ENCODE peak calls at places on chromosomes 2 and 18, in five cellular contexts. R, J, U, Y and W are unnamed samples.

GRCh38 chr2:217340899-217341298 is 481.0 kb upstream of the TNP1 start:
- DNase-seq in Y (no peak), R (no peak), J (no peak), U (no peak), W (no peak)

GRCh38 chr2:219969508-219969907 is 342.1 kb downstream of the SLC4A3 start:
- DNase-seq in J (no peak), Y (no peak), R (no peak), U (no peak), W (peak)

GRCh38 chr2:36433311-36434217 is 78.0 kb downstream of the CRIM1 start:
- DNase-seq in J (no peak), Y (peak), U (no peak), R (no peak), W (no peak)

GRCh38 chr2:223297788-223298187 is 245.8 kb downstream of the KCNE4 start:
- DNase-seq in R (no peak), J (no peak), U (no peak), Y (no peak), W (no peak)

GRCh38 chr18:63994783-63995399 is 25.0 kb downstream of the SERPINB8 start:
- DNase-seq in R (peak), U (peak), J (peak), Y (peak), W (peak)

GRCh38 chr2:153971250-153971649 is 99.5 kb downstream of the GALNT13 start:
- DNase-seq in R (no peak), J (no peak), Y (no peak), U (no peak), W (no peak)

GRCh38 chr18:79772865-79773696 is 24.7 kb upstream of the KCNG2 start:
- DNase-seq in R (no peak), J (no peak), Y (no peak), U (peak), W (no peak)

GRCh38 chr2:85259101-85259590 is 68.6 kb downstream of the TGOLN2 start:
- DNase-seq in Y (no peak), U (no peak), J (no peak), R (no peak), W (no peak)

GRCh38 chr2:166090346-166090745 is 37.5 kb downstream of the SCN1A start:
- DNase-seq in U (no peak), Y (peak), J (no peak), R (no peak), W (no peak)

GRCh38 chr2:153079315-153079714 is 360.9 kb downstream of the ARL6IP6 start:
- DNase-seq in U (no peak), R (no peak), Y (no peak), J (no peak), W (no peak)

GRCh38 chr2:96534701-96535181 is 1.8 kb upstream of the ARID5A start:
- DNase-seq in R (no peak), Y (no peak), J (no peak), U (no peak), W (no peak)

GRCh38 chr2:196239622-196240587 is 68.5 kb upstream of the STK17B start:
- DNase-seq in Y (no peak), U (no peak), J (peak), R (peak), W (no peak)

GRCh38 chr2:29530281-29530680 is 391.1 kb downstream of the ALK start:
- DNase-seq in R (no peak), Y (no peak), J (no peak), U (no peak), W (no peak)

GRCh38 chr18:54742120-54742519 is 86.2 kb upstream of the RAB27B start:
- DNase-seq in Y (no peak), J (no peak), U (no peak), R (no peak), W (no peak)

GRCh38 chr2:241857572-241858121 is 1.0 kb downstream of the PDCD1 start:
- DNase-seq in U (no peak), J (no peak), Y (no peak), R (no peak), W (no peak)

GRCh38 chr2:30629866-30630265 is 177.4 kb downstream of the CAPN13 start:
- DNase-seq in J (no peak), R (no peak), U (no peak), Y (no peak), W (peak)

GRCh38 chr18:75548353-75548752 is 120.8 kb upstream of the SMIM21 start:
- DNase-seq in U (no peak), J (no peak), Y (no peak), R (no peak), W (no peak)

GRCh38 chr2:7037340-7038333 is 120.4 kb downstream of the RNF144A start:
- DNase-seq in U (peak), J (peak), Y (peak), R (peak), W (peak)

GRCh38 chr2:72103161-72103560 is 44.5 kb downstream of the CYP26B1 start:
- DNase-seq in J (no peak), U (peak), Y (no peak), R (no peak), W (no peak)

GRCh38 chr2:236485519-236485918 is 84.1 kb upstream of the ACKR3 start:
- DNase-seq in R (no peak), U (no peak), Y (no peak), J (no peak), W (no peak)

GRCh38 chr2:164953279-164953678 is 2.0 kb downstream of the SLC38A11 start:
- DNase-seq in U (no peak), R (no peak), Y (no peak), J (no peak), W (no peak)

GRCh38 chr2:230244211-230244610 is 18.7 kb downstream of the SP140 start:
- DNase-seq in Y (no peak), U (no peak), R (no peak), J (no peak), W (no peak)

GRCh38 chr2:8475349-8476045 is 206.4 kb upstream of the ID2 start:
- DNase-seq in U (no peak), Y (no peak), J (no peak), R (no peak), W (no peak)

GRCh38 chr2:26068602-26069298 is 34.9 kb downstream of the RAB10 start:
- DNase-seq in Y (peak), R (peak), U (no peak), J (peak), W (peak)

GRCh38 chr2:166632616-166633015 is 138.6 kb upstream of the SCN7A start:
- DNase-seq in R (no peak), U (no peak), Y (no peak), J (peak), W (no peak)

GRCh38 chr2:240769096-240769495 is 50.9 kb downstream of the KIF1A start:
- DNase-seq in Y (no peak), J (no peak), U (no peak), R (no peak), W (no peak)

GRCh38 chr2:240765007-240765406 is 55.0 kb downstream of the KIF1A start:
- DNase-seq in U (no peak), J (no peak), Y (no peak), R (no peak), W (no peak)

GRCh38 chr2:240767341-240767740 is 52.7 kb downstream of the KIF1A start:
- DNase-seq in R (no peak), U (no peak), J (no peak), Y (no peak), W (no peak)

GRCh38 chr2:240766072-240766471 is 53.9 kb downstream of the KIF1A start:
- DNase-seq in R (no peak), Y (no peak), J (no peak), U (no peak), W (no peak)

GRCh38 chr2:240768216-240768615 is 51.8 kb downstream of the KIF1A start:
- DNase-seq in J (no peak), Y (no peak), U (no peak), R (no peak), W (no peak)
- TF ChIP-seq JUN in J (no peak), Y (no peak), U (no peak), R (no peak), W (no peak)

GRCh38 chr2:168884990-168885389 is 5.2 kb downstream of the SPC25 start:
- DNase-seq in R (peak), U (no peak), J (no peak), Y (no peak), W (no peak)
- TF ChIP-seq POLR2A in R (no peak), U (no peak), J (no peak), Y (no peak), W (no peak)

GRCh38 chr2:123512547-123512946 is 512.5 kb upstream of the CNTNAP5 start:
- DNase-seq in Y (no peak), U (no peak), R (no peak), J (no peak), W (no peak)

GRCh38 chr2:123514808-123515207 is 510.3 kb upstream of the CNTNAP5 start:
- DNase-seq in U (no peak), J (no peak), R (no peak), Y (no peak), W (no peak)

GRCh38 chr2:123518387-123518786 is 506.7 kb upstream of the CNTNAP5 start:
- DNase-seq in U (no peak), J (no peak), R (no peak), Y (no peak), W (no peak)

GRCh38 chr2:123513351-123513750 is 511.7 kb upstream of the CNTNAP5 start:
- DNase-seq in R (no peak), J (no peak), U (no peak), Y (no peak), W (no peak)
- TF ChIP-seq JUN in R (no peak), J (no peak), U (no peak), Y (no peak), W (no peak)

GRCh38 chr18:2466978-2467377 is 104.3 kb downstream of the METTL4 start:
- DNase-seq in U (no peak), J (no peak), R (no peak), Y (no peak), W (no peak)
- TF ChIP-seq POLR2A in U (no peak), J (no peak), R (no peak), Y (no peak), W (no peak)